ENCODE peak calls at places on chromosomes 11 and 22, in seven cellular contexts. Z, I, D, M, Q, P and C are unnamed samples.

GRCh38 chr11:116339306-116339705 is 433.5 kb downstream of the BUD13 start:
- DNase-seq in Z (no peak), I (no peak), D (no peak), M (no peak), Q (no peak), P (no peak), C (no peak)

GRCh38 chr11:104905271-104905670 is 7.0 kb upstream of the CASP12 start:
- DNase-seq in Z (no peak), I (no peak), D (no peak), M (no peak), Q (no peak), P (no peak), C (no peak)

GRCh38 chr11:125902315-125902926 is 585 bp downstream of the PUS3 start:
- DNase-seq in Z (no peak), I (no peak), D (no peak), M (no peak), Q (no peak), P (no peak), C (no peak)

GRCh38 chr22:27283714-27284113 is 517.8 kb downstream of the MN1 start:
- DNase-seq in Z (no peak), I (no peak), D (no peak), M (no peak), Q (peak; percentile 42), P (no peak), C (no peak)

GRCh38 chr11:93059074-93059957 is 89.9 kb downstream of the MTNR1B start:
- DNase-seq in Z (no peak), I (no peak), D (peak; percentile 69), M (no peak), Q (no peak), P (peak; percentile 71), C (no peak)

GRCh38 chr11:62980133-62980760 is 4.5 kb downstream of the SLC22A6 start:
- DNase-seq in Z (no peak), I (no peak), D (peak; percentile 9), M (peak; percentile 29), Q (no peak), P (peak; percentile 15), C (peak; percentile 71)

GRCh38 chr22:49767355-49768062 is 60.2 kb downstream of the BRD1 start:
- DNase-seq in Z (no peak), I (peak; percentile 46), D (peak; percentile 63), M (peak; percentile 40), Q (peak; percentile 62), P (peak; percentile 51), C (peak; percentile 64)

GRCh38 chr22:25013634-25014033 is 61.1 kb downstream of the KIAA1671 start:
- DNase-seq in Z (no peak), I (no peak), D (no peak), M (no peak), Q (peak; percentile 79), P (no peak), C (no peak)

GRCh38 chr11:4983851-4984250 is 10.8 kb upstream of the OR51L1 start:
- DNase-seq in Z (no peak), I (no peak), D (no peak), M (no peak), Q (no peak), P (no peak), C (no peak)

GRCh38 chr11:44708523-44709280 is 18.1 kb upstream of the TSPAN18 start:
- DNase-seq in Z (no peak), I (no peak), D (no peak), M (no peak), Q (no peak), P (no peak), C (no peak)

GRCh38 chr11:117925198-117925925 is 3.8 kb downstream of the TMPRSS13 start:
- DNase-seq in Z (no peak), I (no peak), D (no peak), M (no peak), Q (no peak), P (no peak), C (no peak)

GRCh38 chr11:8221025-8221723 is 42.5 kb downstream of the LMO1 start:
- DNase-seq in Z (no peak), I (no peak), D (no peak), M (no peak), Q (no peak), P (no peak), C (no peak)

GRCh38 chr11:112630496-112630895 is 330.7 kb upstream of the NCAM1 start:
- DNase-seq in Z (no peak), I (no peak), D (no peak), M (no peak), Q (no peak), P (no peak), C (no peak)

GRCh38 chr11:124825876-124826275 is 25.7 kb upstream of the MSANTD2 start:
- DNase-seq in Z (no peak), I (no peak), D (no peak), M (no peak), Q (no peak), P (no peak), C (no peak)

GRCh38 chr11:104206936-104207335 is 43.0 kb upstream of the PDGFD start:
- DNase-seq in Z (no peak), I (no peak), D (no peak), M (no peak), Q (no peak), P (no peak), C (no peak)

GRCh38 chr11:65593518-65594414 is 1.8 kb downstream of the KCNK7 start:
- DNase-seq in Z (no peak), I (peak; percentile 48), D (no peak), M (peak; percentile 64), Q (peak; percentile 57), P (no peak), C (peak; percentile 83)

GRCh38 chr11:76682681-76683080 is 12.1 kb upstream of the LRRC32 start:
- DNase-seq in Z (no peak), I (no peak), D (no peak), M (no peak), Q (no peak), P (no peak), C (no peak)

GRCh38 chr11:6303657-6304056 is 16.6 kb downstream of the CAVIN3 start:
- DNase-seq in Z (no peak), I (no peak), D (no peak), M (no peak), Q (no peak), P (no peak), C (peak; percentile 37)

GRCh38 chr11:66607126-66607834 is 9.2 kb upstream of the RBM14 start:
- DNase-seq in Z (no peak), I (no peak), D (peak; percentile 96), M (no peak), Q (no peak), P (peak; percentile 46), C (no peak)

GRCh38 chr11:128687321-128687720 is 6.6 kb upstream of the FLI1 start:
- DNase-seq in Z (no peak), I (no peak), D (no peak), M (peak; percentile 75), Q (no peak), P (no peak), C (peak; percentile 74)

GRCh38 chr11:98564881-98565280 is 455.9 kb upstream of the CNTN5 start:
- DNase-seq in Z (no peak), I (no peak), D (no peak), M (no peak), Q (no peak), P (no peak), C (no peak)

GRCh38 chr11:33307984-33308383 is 50.8 kb downstream of the HIPK3 start:
- DNase-seq in Z (no peak), I (no peak), D (peak; percentile 32), M (no peak), Q (no peak), P (peak; percentile 19), C (no peak)

GRCh38 chr11:73334244-73335203 is 26.4 kb downstream of the ARHGEF17 start:
- DNase-seq in Z (no peak), I (no peak), D (peak; percentile 83), M (peak; percentile 33), Q (no peak), P (peak; percentile 84), C (no peak)

GRCh38 chr22:35921777-35922176 is 106.8 kb downstream of the RBFOX2 start:
- DNase-seq in Z (no peak), I (peak; percentile 19), D (peak; percentile 90), M (peak; percentile 53), Q (peak; percentile 71), P (peak; percentile 88), C (peak; percentile 56)

GRCh38 chr11:64529559-64530520 is 61.2 kb upstream of the SLC22A12 start:
- DNase-seq in Z (no peak), I (no peak), D (no peak), M (no peak), Q (no peak), P (no peak), C (no peak)

GRCh38 chr22:40436460-40437431 is 66.4 kb downstream of the SGSM3 start:
- DNase-seq in Z (no peak), I (peak; percentile 75), D (peak; percentile 86), M (no peak), Q (peak; percentile 58), P (peak; percentile 59), C (peak; percentile 62)

GRCh38 chr22:22185217-22185616 is 59.4 kb upstream of the VPREB1 start:
- DNase-seq in Z (no peak), I (no peak), D (no peak), M (no peak), Q (no peak), P (no peak), C (no peak)

GRCh38 chr11:74453373-74453975 is 13.9 kb downstream of the KCNE3 start:
- DNase-seq in Z (peak; percentile 40), I (peak; percentile 40), D (peak; percentile 67), M (peak; percentile 77), Q (peak; percentile 73), P (peak; percentile 60), C (peak; percentile 84)

GRCh38 chr22:49179886-49180682 is 647.6 kb downstream of the BRD1 start:
- DNase-seq in Z (no peak), I (no peak), D (no peak), M (no peak), Q (no peak), P (no peak), C (no peak)

GRCh38 chr11:35802221-35802620 is 139.6 kb downstream of the TRIM44 start:
- DNase-seq in Z (no peak), I (no peak), D (no peak), M (no peak), Q (no peak), P (no peak), C (no peak)

GRCh38 chr11:61486779-61487178 is 21.8 kb upstream of the LRRC10B start:
- DNase-seq in Z (no peak), I (no peak), D (no peak), M (no peak), Q (no peak), P (no peak), C (no peak)

GRCh38 chr22:45006873-45007246 is 2.9 kb downstream of the PHF21B start:
- DNase-seq in Z (no peak), I (no peak), D (no peak), M (no peak), Q (peak; percentile 42), P (no peak), C (peak; percentile 92)

GRCh38 chr11:102513869-102514268 is 16.7 kb downstream of the MMP7 start:
- DNase-seq in Z (no peak), I (no peak), D (peak; percentile 74), M (no peak), Q (no peak), P (peak; percentile 6), C (no peak)

GRCh38 chr11:13880719-13881118 is 81.8 kb upstream of the SPON1 start:
- DNase-seq in Z (no peak), I (no peak), D (no peak), M (no peak), Q (no peak), P (no peak), C (no peak)

GRCh38 chr11:111049131-111049530 is 196.4 kb upstream of the POU2AF2 start:
- DNase-seq in Z (no peak), I (no peak), D (no peak), M (no peak), Q (no peak), P (no peak), C (no peak)

GRCh38 chr11:66725646-66726045 is 3.4 kb downstream of the SPTBN2 start:
- DNase-seq in Z (no peak), I (no peak), D (no peak), M (no peak), Q (no peak), P (no peak), C (no peak)

GRCh38 chr11:122743949-122744876 is 88.7 kb downstream of the UBASH3B start:
- DNase-seq in Z (peak; percentile 81), I (peak; percentile 81), D (no peak), M (no peak), Q (no peak), P (no peak), C (no peak)

GRCh38 chr11:133240908-133241307 is 291.4 kb downstream of the OPCML start:
- DNase-seq in Z (no peak), I (no peak), D (no peak), M (no peak), Q (no peak), P (no peak), C (no peak)